ENCODE peak calls at places on chromosomes 6 and 20, in ten cellular contexts. A is adrenal gland, Q is psoas muscle, M is mammary epithelial cell, K is neural progenitor cell, S is AG04450, X is upper lobe of right lung, U is cardiac muscle cell, I is foreskin fibroblast, G is HL-60. F is an unnamed sample.

GRCh38 chr6:17710331-17710730 is 3.6 kb upstream of the NUP153 start:
- DNase-seq in A (no peak), U (no peak), Q (no peak), G (no peak), K (no peak), X (no peak), I (no peak), S (peak), M (peak), F (peak)

GRCh38 chr6:53301801-53302537 is 46.8 kb downstream of the ELOVL5 start:
- DNase-seq in K (no peak), U (no peak), I (no peak), S (no peak), X (no peak), A (no peak), Q (no peak), G (no peak), M (peak), F (peak)

GRCh38 chr6:148118303-148118702 is 224.3 kb upstream of the SASH1 start:
- DNase-seq in S (no peak), Q (no peak), M (no peak), G (no peak), A (no peak), U (no peak), K (no peak), X (no peak), I (no peak), F (no peak)

GRCh38 chr6:84392292-84392691 is 164.8 kb upstream of the CEP162 start:
- DNase-seq in A (no peak), I (no peak), S (no peak), K (no peak), X (no peak), Q (no peak), M (no peak), U (no peak), G (no peak), F (no peak)

GRCh38 chr6:14748679-14749078 is 497.2 kb upstream of the JARID2 start:
- DNase-seq in Q (no peak), S (no peak), A (no peak), X (no peak), U (no peak), M (no peak), G (no peak), K (no peak), I (no peak), F (no peak)

GRCh38 chr20:3221398-3222226 is 12.3 kb downstream of the ITPA start:
- DNase-seq in X (no peak), Q (no peak), M (no peak), G (no peak), A (no peak), K (no peak), I (no peak), U (no peak), S (no peak), F (peak)

GRCh38 chr6:158408552-158409130 is 96.4 kb downstream of the TULP4 start:
- DNase-seq in Q (peak), I (peak), M (no peak), U (peak), A (peak), X (no peak), G (peak), K (peak), S (no peak), F (no peak)

GRCh38 chr6:73340048-73340447 is 14.0 kb downstream of the DPPA5 start:
- DNase-seq in I (peak), X (no peak), A (no peak), K (no peak), M (peak), U (no peak), S (no peak), G (no peak), Q (no peak), F (peak)

GRCh38 chr20:61940976-61941720 is 124.5 kb downstream of the TAF4 start:
- DNase-seq in I (no peak), X (peak), K (no peak), M (no peak), A (no peak), Q (no peak), S (no peak), U (no peak), G (no peak), F (no peak)

GRCh38 chr6:16200231-16200941 is 38.0 kb upstream of the GMPR start:
- DNase-seq in S (no peak), M (no peak), I (no peak), Q (no peak), G (no peak), U (no peak), K (no peak), X (no peak), A (no peak), F (no peak)

GRCh38 chr6:127462391-127462790 is 3.2 kb upstream of the KIAA0408 start:
- DNase-seq in X (no peak), I (no peak), Q (no peak), K (no peak), A (no peak), U (peak), G (no peak), M (no peak), S (no peak), F (no peak)

GRCh38 chr20:45921618-45922189 is 9.7 kb upstream of the PLTP start:
- DNase-seq in A (no peak), Q (no peak), X (no peak), G (no peak), I (no peak), S (no peak), K (no peak), U (no peak), M (no peak), F (no peak)

GRCh38 chr20:38321959-38322598 is 18.1 kb downstream of the BPI start:
- DNase-seq in Q (no peak), G (no peak), S (peak), I (peak), K (peak), A (peak), M (peak), U (peak), X (no peak), F (peak)

GRCh38 chr6:16781348-16782169 is 20.3 kb upstream of the ATXN1 start:
- DNase-seq in G (no peak), X (no peak), S (no peak), U (peak), A (peak), I (no peak), M (peak), Q (no peak), K (no peak), F (peak)

GRCh38 chr20:22949710-22950109 is 85.4 kb upstream of the SSTR4 start:
- DNase-seq in S (no peak), K (no peak), M (peak), Q (no peak), I (no peak), G (no peak), U (no peak), X (no peak), A (no peak), F (peak)

DNA sequence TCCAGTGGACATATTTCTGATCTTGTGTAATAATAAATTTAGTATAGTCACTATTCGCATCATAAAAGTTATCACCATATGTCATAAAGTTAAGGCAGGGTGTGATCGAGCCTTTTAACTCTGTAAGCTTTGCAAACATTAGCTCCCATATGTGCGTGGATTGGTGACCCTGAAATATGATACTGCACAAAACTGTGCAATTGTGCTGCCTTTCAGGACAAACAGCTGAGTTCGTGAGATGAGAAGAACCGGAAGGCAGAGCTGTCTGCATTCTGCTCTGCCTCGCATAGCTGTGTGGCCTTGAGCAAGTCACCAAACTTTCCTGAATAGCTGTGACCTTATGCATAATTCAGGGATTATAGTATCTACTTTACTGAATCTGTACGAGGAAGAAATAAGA is 3.2 kb upstream of the PLEKHG1 start:
- DNase-seq in S (no peak), U (no peak), M (no peak), Q (no peak), G (no peak), I (no peak), X (no peak), K (no peak), A (no peak), F (no peak)
- H3K4me3 ChIP-seq in S (no peak), U (no peak), M (no peak), Q (no peak), G (no peak), I (no peak), X (no peak), K (no peak), A (no peak), F (no peak)

DNA sequence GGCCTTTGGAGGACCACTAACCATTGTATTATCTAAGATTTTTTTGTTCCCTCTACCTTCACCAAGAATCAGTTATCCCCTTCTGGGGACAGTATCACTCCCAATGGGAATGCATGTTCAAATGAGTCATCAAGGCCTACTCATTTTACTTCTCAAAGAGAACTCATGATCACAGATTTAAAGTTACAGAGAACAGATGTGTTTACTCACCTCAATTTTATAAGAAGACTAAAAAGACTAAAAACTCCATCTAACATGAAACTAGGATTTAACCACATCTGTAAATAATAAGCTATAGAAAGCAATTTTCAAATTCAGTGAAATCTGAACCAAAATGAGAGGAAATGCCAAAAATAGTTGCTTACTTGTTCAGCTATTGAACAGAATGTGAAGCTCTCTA is 300.1 kb upstream of the KCNQ5 start:
- DNase-seq in M (peak), X (no peak), U (no peak), Q (no peak), S (peak), I (peak), K (no peak), A (no peak), G (no peak), F (peak)
- H3K4me3 ChIP-seq in M (no peak), X (no peak), U (no peak), Q (no peak), S (no peak), I (no peak), K (no peak), A (no peak), G (no peak), F (no peak)

GRCh38 chr20:63855363-63856110 is 5.8 kb upstream of the ABHD16B start:
- DNase-seq in S (no peak), G (no peak), X (no peak), K (no peak), U (no peak), Q (no peak), I (no peak), M (no peak), A (no peak), F (no peak)
- H3K4me3 ChIP-seq in S (no peak), G (no peak), X (peak), K (no peak), U (no peak), Q (peak), I (peak), M (no peak), A (peak), F (no peak)

GRCh38 chr20:5078399-5078958 is 41.3 kb downstream of the PCNA start:
- DNase-seq in U (no peak), K (no peak), S (no peak), X (peak), Q (peak), G (peak), I (no peak), A (peak), M (peak), F (peak)
- H3K4me3 ChIP-seq in U (no peak), K (no peak), S (no peak), X (peak), Q (peak), G (no peak), I (no peak), A (no peak), M (no peak), F (no peak)

GRCh38 chr20:9024996-9025395 is 43.9 kb upstream of the PLCB4 start:
- DNase-seq in M (no peak), X (no peak), G (no peak), K (no peak), I (no peak), Q (no peak), U (no peak), A (no peak), S (no peak), F (no peak)

GRCh38 chr20:9025643-9026042 is 43.2 kb upstream of the PLCB4 start:
- DNase-seq in X (no peak), U (no peak), G (no peak), A (no peak), M (peak), K (no peak), Q (no peak), S (no peak), I (peak), F (peak)

GRCh38 chr20:9021699-9022098 is 47.2 kb upstream of the PLCB4 start:
- DNase-seq in A (no peak), M (peak), X (no peak), Q (no peak), I (peak), U (no peak), K (no peak), G (no peak), S (no peak), F (no peak)

GRCh38 chr20:9022361-9022760 is 46.5 kb upstream of the PLCB4 start:
- DNase-seq in A (no peak), I (no peak), M (no peak), X (no peak), K (no peak), Q (no peak), U (no peak), G (no peak), S (no peak), F (no peak)

DNA sequence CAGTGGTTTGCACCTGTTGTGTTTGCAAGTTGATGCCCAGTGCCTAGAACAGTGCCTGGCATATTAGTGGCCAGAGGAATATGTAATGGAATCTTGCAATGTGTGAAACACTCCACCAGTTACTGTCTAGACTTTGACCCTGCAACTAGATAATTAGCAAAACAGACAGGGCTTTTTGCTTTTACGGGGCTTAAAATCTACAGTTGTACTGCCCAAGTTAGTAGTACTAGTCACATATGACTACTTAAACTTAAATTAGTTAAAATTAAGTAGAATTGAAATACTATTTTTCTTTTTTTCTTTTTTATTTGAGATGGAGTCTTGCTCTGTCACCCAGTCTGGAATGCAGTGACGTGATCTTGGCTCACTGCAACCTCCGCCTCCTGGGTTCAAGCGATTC is 44.3 kb upstream of the PLCB4 start:
- DNase-seq in K (no peak), A (no peak), G (no peak), Q (no peak), M (no peak), X (no peak), I (no peak), S (no peak), U (no peak), F (no peak)
- H3K4me3 ChIP-seq in K (no peak), A (no peak), G (no peak), Q (no peak), M (no peak), X (no peak), I (no peak), S (no peak), U (no peak), F (no peak)

GRCh38 chr6:110357298-110357695 is 852 bp downstream of the METTL24 start:
- DNase-seq in G (no peak), X (no peak), A (no peak), K (no peak), U (no peak), S (no peak), I (no peak), M (no peak), Q (no peak), F (no peak)

GRCh38 chr6:110359554-110359953 is 1.4 kb upstream of the METTL24 start:
- DNase-seq in K (no peak), G (no peak), M (no peak), Q (no peak), I (no peak), S (no peak), X (no peak), A (no peak), U (no peak), F (no peak)

GRCh38 chr6:110356778-110357177 is 1.4 kb downstream of the METTL24 start:
- DNase-seq in S (no peak), U (no peak), G (no peak), K (no peak), M (no peak), I (no peak), A (no peak), Q (no peak), X (no peak), F (no peak)

GRCh38 chr6:110357696-110358535 is at the start of gene METTL24:
- DNase-seq in X (no peak), U (peak), G (no peak), S (no peak), Q (peak), A (no peak), K (peak), I (no peak), M (no peak), F (no peak)

GRCh38 chr6:110358536-110359148 is 493 bp upstream of the METTL24 start:
- DNase-seq in Q (no peak), M (no peak), X (no peak), G (no peak), A (no peak), K (no peak), U (no peak), I (no peak), S (no peak), F (no peak)
- H3K4me3 ChIP-seq in Q (peak), M (peak), X (peak), G (peak), A (peak), K (peak), U (peak), I (peak), S (peak), F (no peak)

GRCh38 chr20:1934578-1935573 is 39.7 kb downstream of the SIRPA start:
- DNase-seq in S (no peak), X (peak), I (peak), M (peak), G (peak), Q (peak), K (no peak), A (peak), U (peak), F (peak)
- H3K4me3 ChIP-seq in S (no peak), X (no peak), I (no peak), M (no peak), G (no peak), Q (no peak), K (no peak), A (no peak), U (no peak), F (no peak)

F was measured in bronchial epithelial cell.